ENCODE peak calls at places on chromosomes 1 and 21, in five cellular contexts. L is stimulated activated CD4-positive, alpha-beta T cell treated with anti-CD3 and anti-CD28 coated beads, Interleukin-1b, Interleukin-23, amount 100 ng/mL, for 4 hours; B is CD8-positive, alpha-beta T cell; W is pons; D is breast epithelium. N is an unnamed sample.

GRCh38 chr1:241605146-241605805 is 34.9 kb downstream of the CHML start:
- DNase-seq in W (no peak), D (no peak), L (no peak), B (no peak), N (no peak)

GRCh38 chr1:45012639-45013278 is 705 bp downstream of the UROD start:
- DNase-seq in D (peak; percentile 71), W (peak; percentile 27), L (no peak), B (peak; percentile 57), N (no peak)

GRCh38 chr1:59755084-59755685 is 59.6 kb upstream of the HOOK1 start:
- DNase-seq in L (no peak), W (no peak), B (no peak), D (no peak), N (no peak)

GRCh38 chr21:44890338-44890931 is 16.9 kb upstream of the PTTG1IP start:
- DNase-seq in D (no peak), W (no peak), B (no peak), L (no peak), N (no peak)

GRCh38 chr1:72018562-72018961 is 263.8 kb downstream of the NEGR1 start:
- DNase-seq in B (no peak), D (no peak), W (no peak), L (no peak), N (no peak)

GRCh38 chr1:218718216-218718615 is 373.1 kb downstream of the TGFB2 start:
- DNase-seq in L (no peak), W (peak; percentile 10), D (no peak), B (no peak), N (no peak)

GRCh38 chr1:25944986-25945385 is 38.8 kb upstream of the STMN1 start:
- DNase-seq in W (no peak), L (no peak), D (no peak), B (no peak), N (no peak)

GRCh38 chr1:70207492-70207891 is 2.1 kb upstream of the LRRC40 start:
- DNase-seq in L (no peak), D (no peak), W (no peak), B (no peak), N (no peak)

GRCh38 chr1:245771521-245772281 is 616.9 kb downstream of the KIF26B start:
- DNase-seq in L (no peak), B (no peak), D (no peak), W (peak; percentile 8), N (no peak)

GRCh38 chr1:174726167-174726879 is 273.4 kb upstream of the CACYBP start:
- DNase-seq in L (no peak), D (no peak), W (peak; percentile 69), B (no peak), N (no peak)

GRCh38 chr1:153513023-153513422 is 22.8 kb downstream of the S100A6 start:
- DNase-seq in B (no peak), D (no peak), L (no peak), W (no peak), N (no peak)

GRCh38 chr1:185804206-185804605 is 70.0 kb downstream of the HMCN1 start:
- DNase-seq in W (no peak), B (no peak), D (no peak), L (no peak), N (no peak)

GRCh38 chr1:221719987-221720386 is 21.9 kb downstream of the DUSP10 start:
- DNase-seq in B (no peak), D (no peak), W (no peak), L (no peak), N (no peak)

GRCh38 chr1:115647919-115648597 is 6.3 kb downstream of the VANGL1 start:
- DNase-seq in D (no peak), B (no peak), W (no peak), L (no peak), N (no peak)

GRCh38 chr1:61054636-61055035 is 27.7 kb upstream of the NFIA start:
- DNase-seq in W (no peak), L (no peak), B (no peak), D (no peak), N (no peak)

GRCh38 chr1:207097871-207098324 is 6.1 kb upstream of the C4BPA start:
- DNase-seq in L (peak; percentile 9), W (no peak), D (no peak), B (no peak), N (no peak)

GRCh38 chr1:199723557-199723956 is 304.0 kb upstream of the NR5A2 start:
- DNase-seq in W (no peak), B (no peak), L (no peak), D (no peak), N (no peak)

GRCh38 chr1:48859429-48859828 is 82.7 kb upstream of the BEND5 start:
- DNase-seq in D (no peak), L (no peak), W (no peak), B (no peak), N (no peak)

GRCh38 chr1:168301664-168302320 is 21.1 kb downstream of the TBX19 start:
- DNase-seq in B (no peak), L (no peak), W (no peak), D (no peak), N (no peak)

GRCh38 chr1:167093863-167094516 is at the start of gene STYXL2:
- DNase-seq in D (no peak), L (no peak), B (no peak), W (no peak), N (no peak)

GRCh38 chr1:69947837-69948236 is 257.5 kb downstream of the LRRC40 start:
- DNase-seq in L (no peak), D (no peak), W (no peak), B (no peak), N (no peak)

GRCh38 chr1:160052943-160053342 is 17.0 kb downstream of the KCNJ10 start:
- DNase-seq in W (peak; percentile 13), L (no peak), B (no peak), D (no peak), N (no peak)

GRCh38 chr1:181818459-181818858 is 243.1 kb downstream of the ZNF648 start:
- DNase-seq in L (no peak), W (no peak), B (no peak), D (no peak), N (no peak)

GRCh38 chr1:11046625-11047365 is at the start of gene MASP2:
- DNase-seq in D (no peak), B (no peak), L (no peak), W (no peak), N (no peak)

GRCh38 chr1:15749399-15750291 is 7.3 kb downstream of the TMEM82 start:
- DNase-seq in D (no peak), W (no peak), L (no peak), B (no peak), N (no peak)

GRCh38 chr21:40041446-40041845 is 174.2 kb downstream of the PCP4 start:
- DNase-seq in W (no peak), B (no peak), D (no peak), L (no peak), N (no peak)

GRCh38 chr21:26781331-26781730 is 63.9 kb downstream of the ADAMTS1 start:
- DNase-seq in D (no peak), B (no peak), W (no peak), L (no peak), N (no peak)

N was measured in D721Med.